ENCODE peak calls at places on chromosomes 13 and 19, in six cellular contexts. One of them, this sample, is unnamed.
A peak's percentile ranks its signal among the peaks of the same experiment; 100 is the strongest.

GRCh38 chr13:36966404-36966803 is 32.7 kb downstream of the ALG5 start:
- DNase-seq in CD4-positive, alpha-beta memory T cell: no peak
- DNase-seq in OCI-LY7: no peak
- DNase-seq in mammary epithelial cell: no peak
- DNase-seq in right cardiac atrium: no peak
- DNase-seq in HCT116: no peak
- DNase-seq in this sample: no peak

GRCh38 chr19:41993612-41994483 is at the start of gene ATP1A3:
- DNase-seq in CD4-positive, alpha-beta memory T cell: peak; percentile 73
- DNase-seq in OCI-LY7: peak; percentile 87
- DNase-seq in mammary epithelial cell: peak; percentile 52
- DNase-seq in right cardiac atrium: peak; percentile 56
- DNase-seq in HCT116: peak; percentile 31
- DNase-seq in this sample: no peak

GRCh38 chr19:35251456-35251855 is 2.7 kb downstream of the LSR start:
- DNase-seq in CD4-positive, alpha-beta memory T cell: no peak
- DNase-seq in OCI-LY7: no peak
- DNase-seq in mammary epithelial cell: no peak
- DNase-seq in right cardiac atrium: no peak
- DNase-seq in HCT116: no peak
- DNase-seq in this sample: no peak

GRCh38 chr19:932647-933552 is 7.1 kb downstream of the ARID3A start:
- DNase-seq in CD4-positive, alpha-beta memory T cell: peak; percentile 57
- DNase-seq in OCI-LY7: no peak
- DNase-seq in mammary epithelial cell: peak; percentile 61
- DNase-seq in right cardiac atrium: peak; percentile 81
- DNase-seq in HCT116: no peak
- DNase-seq in this sample: peak; percentile 92

GRCh38 chr19:54572696-54573311 is 786 bp upstream of the LILRA2 start:
- DNase-seq in CD4-positive, alpha-beta memory T cell: no peak
- DNase-seq in OCI-LY7: peak; percentile 31
- DNase-seq in mammary epithelial cell: no peak
- DNase-seq in right cardiac atrium: no peak
- DNase-seq in HCT116: no peak
- DNase-seq in this sample: no peak

GRCh38 chr19:50361290-50362029 is 4.0 kb downstream of the NAPSA start:
- DNase-seq in CD4-positive, alpha-beta memory T cell: no peak
- DNase-seq in OCI-LY7: peak; percentile 73
- DNase-seq in mammary epithelial cell: no peak
- DNase-seq in right cardiac atrium: no peak
- DNase-seq in HCT116: peak; percentile 37
- DNase-seq in this sample: no peak

GRCh38 chr19:12647490-12648071 is 19.0 kb downstream of the MAN2B1 start:
- DNase-seq in CD4-positive, alpha-beta memory T cell: no peak
- DNase-seq in OCI-LY7: no peak
- DNase-seq in mammary epithelial cell: no peak
- DNase-seq in right cardiac atrium: peak; percentile 78
- DNase-seq in HCT116: no peak
- DNase-seq in this sample: peak; percentile 93

GRCh38 chr19:41872775-41873647 is 4.1 kb upstream of the CD79A start:
- DNase-seq in CD4-positive, alpha-beta memory T cell: peak; percentile 69
- DNase-seq in OCI-LY7: peak; percentile 77
- DNase-seq in mammary epithelial cell: peak; percentile 77
- DNase-seq in right cardiac atrium: peak; percentile 52
- DNase-seq in HCT116: peak; percentile 63
- DNase-seq in this sample: peak; percentile 83

GRCh38 chr13:45108716-45109706 is 11.3 kb upstream of the GTF2F2 start:
- DNase-seq in CD4-positive, alpha-beta memory T cell: no peak
- DNase-seq in OCI-LY7: no peak
- DNase-seq in mammary epithelial cell: peak; percentile 21
- DNase-seq in right cardiac atrium: no peak
- DNase-seq in HCT116: no peak
- DNase-seq in this sample: no peak

GRCh38 chr19:6150289-6150688 is 14.8 kb downstream of the ACSBG2 start:
- DNase-seq in CD4-positive, alpha-beta memory T cell: no peak
- DNase-seq in OCI-LY7: no peak
- DNase-seq in mammary epithelial cell: no peak
- DNase-seq in right cardiac atrium: no peak
- DNase-seq in HCT116: no peak
- DNase-seq in this sample: no peak

GRCh38 chr19:8811315-8812172 is 20.6 kb downstream of the ZNF558 start:
- DNase-seq in CD4-positive, alpha-beta memory T cell: no peak
- DNase-seq in OCI-LY7: no peak
- DNase-seq in mammary epithelial cell: peak; percentile 3
- DNase-seq in right cardiac atrium: no peak
- DNase-seq in HCT116: no peak
- DNase-seq in this sample: no peak

GRCh38 chr13:42798118-42798517 is 16.7 kb downstream of the FAM216B start:
- DNase-seq in CD4-positive, alpha-beta memory T cell: no peak
- DNase-seq in OCI-LY7: no peak
- DNase-seq in mammary epithelial cell: no peak
- DNase-seq in right cardiac atrium: no peak
- DNase-seq in HCT116: no peak
- DNase-seq in this sample: no peak

GRCh38 chr13:43111887-43112400 is 88.6 kb downstream of the DNAJC15 start:
- DNase-seq in CD4-positive, alpha-beta memory T cell: no peak
- DNase-seq in OCI-LY7: no peak
- DNase-seq in mammary epithelial cell: no peak
- DNase-seq in right cardiac atrium: no peak
- DNase-seq in HCT116: no peak
- DNase-seq in this sample: no peak

GRCh38 chr19:2639999-2640398 is 62.5 kb downstream of the GNG7 start:
- DNase-seq in CD4-positive, alpha-beta memory T cell: no peak
- DNase-seq in OCI-LY7: no peak
- DNase-seq in mammary epithelial cell: no peak
- DNase-seq in right cardiac atrium: no peak
- DNase-seq in HCT116: no peak
- DNase-seq in this sample: no peak

GRCh38 chr13:99055286-99056073 is 77.6 kb upstream of the DOCK9 start:
- DNase-seq in CD4-positive, alpha-beta memory T cell: no peak
- DNase-seq in OCI-LY7: no peak
- DNase-seq in mammary epithelial cell: no peak
- DNase-seq in right cardiac atrium: no peak
- DNase-seq in HCT116: no peak
- DNase-seq in this sample: no peak

GRCh38 chr19:18266863-18267686 is 7.2 kb downstream of the IQCN start:
- DNase-seq in CD4-positive, alpha-beta memory T cell: peak; percentile 29
- DNase-seq in OCI-LY7: no peak
- DNase-seq in mammary epithelial cell: no peak
- DNase-seq in right cardiac atrium: no peak
- DNase-seq in HCT116: no peak
- DNase-seq in this sample: no peak
- H3K9me3 ChIP-seq in CD4-positive, alpha-beta memory T cell: no peaks in the 10 kb centered on the region
- H3K9me3 ChIP-seq in OCI-LY7: no peaks in the 10 kb centered on the region
- H3K9me3 ChIP-seq in mammary epithelial cell: no peaks in the 10 kb centered on the region
- H3K9me3 ChIP-seq in right cardiac atrium: no peaks in the 10 kb centered on the region
- H3K9me3 ChIP-seq in HCT116: no peaks in the 10 kb centered on the region
- H3K9me3 ChIP-seq in this sample: no peaks in the 10 kb centered on the region

DNA sequence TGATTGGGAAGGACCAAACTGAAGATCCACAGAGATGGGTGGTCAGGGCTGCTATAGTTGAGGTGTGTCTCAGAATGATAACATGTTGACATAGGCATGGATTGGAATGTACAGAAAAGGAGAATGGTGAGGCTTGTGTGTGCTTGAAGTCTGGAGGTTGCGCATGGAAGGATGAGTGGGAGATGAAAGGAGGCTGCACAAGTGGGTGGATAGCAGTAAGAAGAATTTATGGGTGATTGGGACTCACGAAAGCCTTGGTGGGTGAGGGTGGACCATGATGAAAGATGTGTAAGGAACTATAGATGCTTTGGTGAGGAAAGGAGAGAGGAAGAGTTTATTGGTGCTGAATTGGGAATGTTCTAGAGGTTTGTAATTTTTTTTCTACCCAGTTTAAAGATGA is 1287.7 kb downstream of the UQCRFS1 start:
- DNase-seq in CD4-positive, alpha-beta memory T cell: no peak
- DNase-seq in OCI-LY7: no peak
- DNase-seq in mammary epithelial cell: no peak
- DNase-seq in right cardiac atrium: no peak
- DNase-seq in HCT116: no peak
- DNase-seq in this sample: no peak
- H3K9me3 ChIP-seq in CD4-positive, alpha-beta memory T cell: no peaks in the 10 kb centered on the region
- H3K9me3 ChIP-seq in OCI-LY7: no peaks in the 10 kb centered on the region
- H3K9me3 ChIP-seq in mammary epithelial cell: peaks cover 6% of the 10 kb centered on the region
- H3K9me3 ChIP-seq in right cardiac atrium: no peaks in the 10 kb centered on the region
- H3K9me3 ChIP-seq in HCT116: peaks cover 3% of the 10 kb centered on the region
- H3K9me3 ChIP-seq in this sample: no peaks in the 10 kb centered on the region

GRCh38 chr13:30824651-30825050 is 81.4 kb upstream of the MEDAG start:
- DNase-seq in CD4-positive, alpha-beta memory T cell: no peak
- DNase-seq in OCI-LY7: no peak
- DNase-seq in mammary epithelial cell: no peak
- DNase-seq in right cardiac atrium: no peak
- DNase-seq in HCT116: no peak
- DNase-seq in this sample: no peak

GRCh38 chr13:30816733-30817132 is 81.4 kb downstream of the ALOX5AP start:
- DNase-seq in CD4-positive, alpha-beta memory T cell: no peak
- DNase-seq in OCI-LY7: no peak
- DNase-seq in mammary epithelial cell: no peak
- DNase-seq in right cardiac atrium: no peak
- DNase-seq in HCT116: no peak
- DNase-seq in this sample: no peak

GRCh38 chr13:30818323-30818960 is 83.1 kb downstream of the ALOX5AP start:
- DNase-seq in CD4-positive, alpha-beta memory T cell: no peak
- DNase-seq in OCI-LY7: no peak
- DNase-seq in mammary epithelial cell: peak; percentile 71
- DNase-seq in right cardiac atrium: peak; percentile 78
- DNase-seq in HCT116: no peak
- DNase-seq in this sample: no peak

GRCh38 chr13:30821421-30821820 is 84.7 kb upstream of the MEDAG start:
- DNase-seq in CD4-positive, alpha-beta memory T cell: no peak
- DNase-seq in OCI-LY7: no peak
- DNase-seq in mammary epithelial cell: peak; percentile 40
- DNase-seq in right cardiac atrium: no peak
- DNase-seq in HCT116: no peak
- DNase-seq in this sample: no peak

GRCh38 chr13:30819136-30819875 is 84.0 kb downstream of the ALOX5AP start:
- DNase-seq in CD4-positive, alpha-beta memory T cell: no peak
- DNase-seq in OCI-LY7: no peak
- DNase-seq in mammary epithelial cell: no peak
- DNase-seq in right cardiac atrium: no peak
- DNase-seq in HCT116: no peak
- DNase-seq in this sample: no peak
- H3K9me3 ChIP-seq in CD4-positive, alpha-beta memory T cell: no peaks in the 10 kb centered on the region
- H3K9me3 ChIP-seq in OCI-LY7: no peaks in the 10 kb centered on the region
- H3K9me3 ChIP-seq in mammary epithelial cell: no peaks in the 10 kb centered on the region
- H3K9me3 ChIP-seq in right cardiac atrium: no peaks in the 10 kb centered on the region
- H3K9me3 ChIP-seq in HCT116: no peaks in the 10 kb centered on the region
- H3K9me3 ChIP-seq in this sample: no peaks in the 10 kb centered on the region

DNA sequence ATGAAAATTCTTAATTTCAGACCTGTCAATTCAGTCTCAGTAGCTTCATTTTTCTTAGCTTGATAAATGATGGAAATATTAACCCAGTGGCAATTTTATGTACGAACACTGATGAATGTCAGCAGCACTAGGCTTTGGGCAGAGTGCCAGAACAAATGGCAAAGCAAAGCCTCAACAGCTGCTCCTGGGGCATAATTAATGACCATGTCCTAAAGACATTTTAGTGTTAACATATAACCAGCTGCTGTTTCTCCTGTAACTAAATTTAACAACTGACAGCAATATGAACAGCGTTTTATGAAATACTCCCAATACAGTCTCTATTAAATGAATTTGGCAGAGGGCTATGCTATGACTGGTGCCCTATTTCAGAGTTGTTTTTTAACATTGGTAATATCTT is 47.1 kb downstream of the ZNF568 start:
- DNase-seq in CD4-positive, alpha-beta memory T cell: no peak
- DNase-seq in OCI-LY7: no peak
- DNase-seq in mammary epithelial cell: no peak
- DNase-seq in right cardiac atrium: no peak
- DNase-seq in HCT116: no peak
- DNase-seq in this sample: no peak
- H3K9me3 ChIP-seq in CD4-positive, alpha-beta memory T cell: no peaks in the 10 kb centered on the region
- H3K9me3 ChIP-seq in OCI-LY7: peaks cover 6% of the 10 kb centered on the region
- H3K9me3 ChIP-seq in mammary epithelial cell: peaks cover 12% of the 10 kb centered on the region
- H3K9me3 ChIP-seq in right cardiac atrium: no peaks in the 10 kb centered on the region
- H3K9me3 ChIP-seq in HCT116: peaks cover 13% of the 10 kb centered on the region
- H3K9me3 ChIP-seq in this sample: peaks cover 3% of the 10 kb centered on the region

GRCh38 chr19:51978882-51979281 is 7.8 kb downstream of the ZNF350 start:
- DNase-seq in CD4-positive, alpha-beta memory T cell: no peak
- DNase-seq in OCI-LY7: no peak
- DNase-seq in mammary epithelial cell: no peak
- DNase-seq in right cardiac atrium: no peak
- DNase-seq in HCT116: no peak
- DNase-seq in this sample: no peak

GRCh38 chr19:51980116-51980736 is 6.4 kb downstream of the ZNF350 start:
- DNase-seq in CD4-positive, alpha-beta memory T cell: no peak
- DNase-seq in OCI-LY7: no peak
- DNase-seq in mammary epithelial cell: peak; percentile 34
- DNase-seq in right cardiac atrium: no peak
- DNase-seq in HCT116: no peak
- DNase-seq in this sample: no peak

GRCh38 chr19:51971624-51972023 is 15.0 kb downstream of the ZNF350 start:
- DNase-seq in CD4-positive, alpha-beta memory T cell: no peak
- DNase-seq in OCI-LY7: peak; percentile 55
- DNase-seq in mammary epithelial cell: peak; percentile 24
- DNase-seq in right cardiac atrium: no peak
- DNase-seq in HCT116: no peak
- DNase-seq in this sample: no peak

GRCh38 chr19:51976852-51977251 is 9.8 kb downstream of the ZNF350 start:
- DNase-seq in CD4-positive, alpha-beta memory T cell: no peak
- DNase-seq in OCI-LY7: no peak
- DNase-seq in mammary epithelial cell: no peak
- DNase-seq in right cardiac atrium: no peak
- DNase-seq in HCT116: no peak
- DNase-seq in this sample: no peak

DNA sequence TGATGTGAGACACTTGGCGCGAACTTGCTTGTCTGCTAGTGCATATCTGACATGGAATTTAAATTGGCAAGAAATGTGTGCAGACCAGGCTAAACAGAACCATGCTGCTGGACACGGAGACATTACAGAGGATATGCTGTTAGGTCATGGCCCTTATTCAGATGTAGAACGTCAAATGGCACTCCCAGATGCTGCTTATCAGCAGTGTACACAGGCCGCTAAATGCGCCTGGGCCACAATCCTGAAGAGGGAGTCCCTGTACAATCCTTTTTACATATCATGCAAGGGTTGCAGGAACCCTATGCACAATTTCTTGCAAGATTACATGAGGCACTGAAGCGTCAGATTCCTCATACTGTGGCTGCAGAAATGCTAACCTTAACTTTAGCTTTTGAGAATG is 9.3 kb downstream of the ZNF350 start:
- DNase-seq in CD4-positive, alpha-beta memory T cell: no peak
- DNase-seq in OCI-LY7: no peak
- DNase-seq in mammary epithelial cell: no peak
- DNase-seq in right cardiac atrium: no peak
- DNase-seq in HCT116: no peak
- DNase-seq in this sample: no peak
- H3K9me3 ChIP-seq in CD4-positive, alpha-beta memory T cell: peaks cover 19% of the 10 kb centered on the region
- H3K9me3 ChIP-seq in OCI-LY7: peaks cover 19% of the 10 kb centered on the region
- H3K9me3 ChIP-seq in mammary epithelial cell: peaks cover 50% of the 10 kb centered on the region
- H3K9me3 ChIP-seq in right cardiac atrium: peaks cover 10% of the 10 kb centered on the region
- H3K9me3 ChIP-seq in HCT116: peaks cover 32% of the 10 kb centered on the region
- H3K9me3 ChIP-seq in this sample: peaks cover 48% of the 10 kb centered on the region

GRCh38 chr19:32675720-32676185 is at the start of gene RGS9BP:
- DNase-seq in CD4-positive, alpha-beta memory T cell: peak; percentile 73
- DNase-seq in OCI-LY7: no peak
- DNase-seq in mammary epithelial cell: no peak
- DNase-seq in right cardiac atrium: peak; percentile 92
- DNase-seq in HCT116: no peak
- DNase-seq in this sample: peak; percentile 94
- H3K9me3 ChIP-seq in CD4-positive, alpha-beta memory T cell: no peaks in the 10 kb centered on the region
- H3K9me3 ChIP-seq in OCI-LY7: no peaks in the 10 kb centered on the region
- H3K9me3 ChIP-seq in mammary epithelial cell: no peaks in the 10 kb centered on the region
- H3K9me3 ChIP-seq in right cardiac atrium: no peaks in the 10 kb centered on the region
- H3K9me3 ChIP-seq in HCT116: no peaks in the 10 kb centered on the region
- H3K9me3 ChIP-seq in this sample: no peaks in the 10 kb centered on the region

This sample was measured in kidney.